ENCODE peak calls at places on chromosome X, in nine cellular contexts. One of them, this sample, is unnamed.

GRCh38 chrX:110045988-110046387 is 43.1 kb downstream of the TMEM164 start:
- DNase-seq in stimulated activated effector memory CD8-positive, alpha-beta T cell treated with anti-CD3 and anti-CD28 coated beads, Interleukin-12 subunit alpha, Interleukin-12 subunit beta, amount 100 ng/mL, for 72 hours: no peak
- DNase-seq in stimulated activated CD4-positive, alpha-beta T cell treated with anti-CD3 and anti-CD28 coated beads, Interleukin-4, amount 100 ng/mL, for 48 hours: no peak
- DNase-seq in cerebellum: peak
- DNase-seq in coronary artery: no peak
- DNase-seq in tibial nerve: no peak
- DNase-seq in EL: no peak
- DNase-seq in NCI-H1105 treated with DMSO at 0.1 percent for 48 hours: no peak
- DNase-seq in stimulated activated CD8-positive, alpha-beta memory T cell treated with anti-CD3 and anti-CD28 coated beads, Interleukin-15, amount 100 ng/mL, for 1 hour: no peak
- DNase-seq in this sample: no peak

GRCh38 chrX:109914114-109914849 is 88.6 kb upstream of the TMEM164 start:
- DNase-seq in stimulated activated CD4-positive, alpha-beta T cell treated with anti-CD3 and anti-CD28 coated beads, Interleukin-4, amount 100 ng/mL, for 48 hours: no peak
- DNase-seq in stimulated activated effector memory CD8-positive, alpha-beta T cell treated with anti-CD3 and anti-CD28 coated beads, Interleukin-12 subunit alpha, Interleukin-12 subunit beta, amount 100 ng/mL, for 72 hours: no peak
- DNase-seq in NCI-H1105 treated with DMSO at 0.1 percent for 48 hours: no peak
- DNase-seq in cerebellum: no peak
- DNase-seq in stimulated activated CD8-positive, alpha-beta memory T cell treated with anti-CD3 and anti-CD28 coated beads, Interleukin-15, amount 100 ng/mL, for 1 hour: no peak
- DNase-seq in tibial nerve: no peak
- DNase-seq in coronary artery: no peak
- DNase-seq in EL: no peak
- DNase-seq in this sample: no peak

GRCh38 chrX:40100537-40101429 is 3.0 kb upstream of the BCOR start:
- DNase-seq in tibial nerve: no peak
- DNase-seq in EL: no peak
- DNase-seq in NCI-H1105 treated with DMSO at 0.1 percent for 48 hours: no peak
- DNase-seq in coronary artery: no peak
- DNase-seq in stimulated activated effector memory CD8-positive, alpha-beta T cell treated with anti-CD3 and anti-CD28 coated beads, Interleukin-12 subunit alpha, Interleukin-12 subunit beta, amount 100 ng/mL, for 72 hours: no peak
- DNase-seq in stimulated activated CD4-positive, alpha-beta T cell treated with anti-CD3 and anti-CD28 coated beads, Interleukin-4, amount 100 ng/mL, for 48 hours: no peak
- DNase-seq in stimulated activated CD8-positive, alpha-beta memory T cell treated with anti-CD3 and anti-CD28 coated beads, Interleukin-15, amount 100 ng/mL, for 1 hour: no peak
- DNase-seq in cerebellum: no peak
- DNase-seq in this sample: no peak

GRCh38 chrX:100643212-100643611 is 787 bp upstream of the SRPX2 start:
- DNase-seq in NCI-H1105 treated with DMSO at 0.1 percent for 48 hours: no peak
- DNase-seq in coronary artery: no peak
- DNase-seq in stimulated activated effector memory CD8-positive, alpha-beta T cell treated with anti-CD3 and anti-CD28 coated beads, Interleukin-12 subunit alpha, Interleukin-12 subunit beta, amount 100 ng/mL, for 72 hours: no peak
- DNase-seq in EL: no peak
- DNase-seq in tibial nerve: no peak
- DNase-seq in stimulated activated CD4-positive, alpha-beta T cell treated with anti-CD3 and anti-CD28 coated beads, Interleukin-4, amount 100 ng/mL, for 48 hours: no peak
- DNase-seq in cerebellum: no peak
- DNase-seq in stimulated activated CD8-positive, alpha-beta memory T cell treated with anti-CD3 and anti-CD28 coated beads, Interleukin-15, amount 100 ng/mL, for 1 hour: no peak
- DNase-seq in this sample: no peak

GRCh38 chrX:9958183-9958582 is 9.0 kb upstream of the CLDN34 start:
- DNase-seq in cerebellum: no peak
- DNase-seq in EL: no peak
- DNase-seq in stimulated activated CD8-positive, alpha-beta memory T cell treated with anti-CD3 and anti-CD28 coated beads, Interleukin-15, amount 100 ng/mL, for 1 hour: no peak
- DNase-seq in tibial nerve: no peak
- DNase-seq in stimulated activated CD4-positive, alpha-beta T cell treated with anti-CD3 and anti-CD28 coated beads, Interleukin-4, amount 100 ng/mL, for 48 hours: no peak
- DNase-seq in NCI-H1105 treated with DMSO at 0.1 percent for 48 hours: no peak
- DNase-seq in stimulated activated effector memory CD8-positive, alpha-beta T cell treated with anti-CD3 and anti-CD28 coated beads, Interleukin-12 subunit alpha, Interleukin-12 subunit beta, amount 100 ng/mL, for 72 hours: no peak
- DNase-seq in coronary artery: no peak
- DNase-seq in this sample: no peak

GRCh38 chrX:41332408-41332987 is 1.5 kb upstream of the DDX3X start:
- DNase-seq in EL: peak
- DNase-seq in stimulated activated effector memory CD8-positive, alpha-beta T cell treated with anti-CD3 and anti-CD28 coated beads, Interleukin-12 subunit alpha, Interleukin-12 subunit beta, amount 100 ng/mL, for 72 hours: no peak
- DNase-seq in stimulated activated CD8-positive, alpha-beta memory T cell treated with anti-CD3 and anti-CD28 coated beads, Interleukin-15, amount 100 ng/mL, for 1 hour: no peak
- DNase-seq in stimulated activated CD4-positive, alpha-beta T cell treated with anti-CD3 and anti-CD28 coated beads, Interleukin-4, amount 100 ng/mL, for 48 hours: no peak
- DNase-seq in coronary artery: peak
- DNase-seq in NCI-H1105 treated with DMSO at 0.1 percent for 48 hours: peak
- DNase-seq in tibial nerve: no peak
- DNase-seq in cerebellum: peak
- DNase-seq in this sample: no peak

GRCh38 chrX:150360331-150360730 is 2.8 kb upstream of the MAMLD1 start:
- DNase-seq in stimulated activated CD4-positive, alpha-beta T cell treated with anti-CD3 and anti-CD28 coated beads, Interleukin-4, amount 100 ng/mL, for 48 hours: no peak
- DNase-seq in cerebellum: no peak
- DNase-seq in coronary artery: peak
- DNase-seq in stimulated activated CD8-positive, alpha-beta memory T cell treated with anti-CD3 and anti-CD28 coated beads, Interleukin-15, amount 100 ng/mL, for 1 hour: no peak
- DNase-seq in EL: no peak
- DNase-seq in tibial nerve: no peak
- DNase-seq in NCI-H1105 treated with DMSO at 0.1 percent for 48 hours: no peak
- DNase-seq in stimulated activated effector memory CD8-positive, alpha-beta T cell treated with anti-CD3 and anti-CD28 coated beads, Interleukin-12 subunit alpha, Interleukin-12 subunit beta, amount 100 ng/mL, for 72 hours: no peak
- DNase-seq in this sample: peak

GRCh38 chrX:34918091-34918736 is 24.4 kb upstream of the FAM47B start:
- DNase-seq in cerebellum: no peak
- DNase-seq in tibial nerve: peak
- DNase-seq in stimulated activated CD8-positive, alpha-beta memory T cell treated with anti-CD3 and anti-CD28 coated beads, Interleukin-15, amount 100 ng/mL, for 1 hour: no peak
- DNase-seq in stimulated activated CD4-positive, alpha-beta T cell treated with anti-CD3 and anti-CD28 coated beads, Interleukin-4, amount 100 ng/mL, for 48 hours: no peak
- DNase-seq in NCI-H1105 treated with DMSO at 0.1 percent for 48 hours: no peak
- DNase-seq in EL: peak
- DNase-seq in stimulated activated effector memory CD8-positive, alpha-beta T cell treated with anti-CD3 and anti-CD28 coated beads, Interleukin-12 subunit alpha, Interleukin-12 subunit beta, amount 100 ng/mL, for 72 hours: no peak
- DNase-seq in coronary artery: no peak
- DNase-seq in this sample: no peak

GRCh38 chrX:16870861-16871584 is 861 bp upstream of the RBBP7 start:
- DNase-seq in stimulated activated effector memory CD8-positive, alpha-beta T cell treated with anti-CD3 and anti-CD28 coated beads, Interleukin-12 subunit alpha, Interleukin-12 subunit beta, amount 100 ng/mL, for 72 hours: no peak
- DNase-seq in stimulated activated CD4-positive, alpha-beta T cell treated with anti-CD3 and anti-CD28 coated beads, Interleukin-4, amount 100 ng/mL, for 48 hours: no peak
- DNase-seq in coronary artery: peak
- DNase-seq in NCI-H1105 treated with DMSO at 0.1 percent for 48 hours: peak
- DNase-seq in cerebellum: no peak
- DNase-seq in stimulated activated CD8-positive, alpha-beta memory T cell treated with anti-CD3 and anti-CD28 coated beads, Interleukin-15, amount 100 ng/mL, for 1 hour: no peak
- DNase-seq in tibial nerve: peak
- DNase-seq in EL: peak
- DNase-seq in this sample: no peak

GRCh38 chrX:71941771-71942170 is 31.1 kb downstream of the NHSL2 start:
- DNase-seq in cerebellum: no peak
- DNase-seq in stimulated activated CD4-positive, alpha-beta T cell treated with anti-CD3 and anti-CD28 coated beads, Interleukin-4, amount 100 ng/mL, for 48 hours: no peak
- DNase-seq in tibial nerve: no peak
- DNase-seq in NCI-H1105 treated with DMSO at 0.1 percent for 48 hours: no peak
- DNase-seq in coronary artery: no peak
- DNase-seq in stimulated activated CD8-positive, alpha-beta memory T cell treated with anti-CD3 and anti-CD28 coated beads, Interleukin-15, amount 100 ng/mL, for 1 hour: no peak
- DNase-seq in stimulated activated effector memory CD8-positive, alpha-beta T cell treated with anti-CD3 and anti-CD28 coated beads, Interleukin-12 subunit alpha, Interleukin-12 subunit beta, amount 100 ng/mL, for 72 hours: no peak
- DNase-seq in EL: peak
- DNase-seq in this sample: no peak

GRCh38 chrX:148567229-148567628 is 66.8 kb downstream of the AFF2 start:
- DNase-seq in tibial nerve: no peak
- DNase-seq in stimulated activated effector memory CD8-positive, alpha-beta T cell treated with anti-CD3 and anti-CD28 coated beads, Interleukin-12 subunit alpha, Interleukin-12 subunit beta, amount 100 ng/mL, for 72 hours: no peak
- DNase-seq in stimulated activated CD8-positive, alpha-beta memory T cell treated with anti-CD3 and anti-CD28 coated beads, Interleukin-15, amount 100 ng/mL, for 1 hour: no peak
- DNase-seq in stimulated activated CD4-positive, alpha-beta T cell treated with anti-CD3 and anti-CD28 coated beads, Interleukin-4, amount 100 ng/mL, for 48 hours: no peak
- DNase-seq in cerebellum: no peak
- DNase-seq in coronary artery: no peak
- DNase-seq in EL: no peak
- DNase-seq in NCI-H1105 treated with DMSO at 0.1 percent for 48 hours: no peak
- DNase-seq in this sample: peak

GRCh38 chrX:68719904-68720614 is 72.6 kb downstream of the STARD8 start:
- DNase-seq in EL: no peak
- DNase-seq in stimulated activated CD8-positive, alpha-beta memory T cell treated with anti-CD3 and anti-CD28 coated beads, Interleukin-15, amount 100 ng/mL, for 1 hour: no peak
- DNase-seq in coronary artery: no peak
- DNase-seq in tibial nerve: no peak
- DNase-seq in cerebellum: no peak
- DNase-seq in NCI-H1105 treated with DMSO at 0.1 percent for 48 hours: no peak
- DNase-seq in stimulated activated CD4-positive, alpha-beta T cell treated with anti-CD3 and anti-CD28 coated beads, Interleukin-4, amount 100 ng/mL, for 48 hours: no peak
- DNase-seq in stimulated activated effector memory CD8-positive, alpha-beta T cell treated with anti-CD3 and anti-CD28 coated beads, Interleukin-12 subunit alpha, Interleukin-12 subunit beta, amount 100 ng/mL, for 72 hours: no peak
- DNase-seq in this sample: no peak

GRCh38 chrX:8913665-8914409 is 112.7 kb upstream of the FAM9A start:
- DNase-seq in stimulated activated CD8-positive, alpha-beta memory T cell treated with anti-CD3 and anti-CD28 coated beads, Interleukin-15, amount 100 ng/mL, for 1 hour: no peak
- DNase-seq in stimulated activated effector memory CD8-positive, alpha-beta T cell treated with anti-CD3 and anti-CD28 coated beads, Interleukin-12 subunit alpha, Interleukin-12 subunit beta, amount 100 ng/mL, for 72 hours: no peak
- DNase-seq in EL: peak
- DNase-seq in coronary artery: no peak
- DNase-seq in cerebellum: peak
- DNase-seq in stimulated activated CD4-positive, alpha-beta T cell treated with anti-CD3 and anti-CD28 coated beads, Interleukin-4, amount 100 ng/mL, for 48 hours: no peak
- DNase-seq in NCI-H1105 treated with DMSO at 0.1 percent for 48 hours: no peak
- DNase-seq in tibial nerve: peak
- DNase-seq in this sample: no peak

GRCh38 chrX:17007134-17007768 is 60.8 kb downstream of the REPS2 start:
- DNase-seq in NCI-H1105 treated with DMSO at 0.1 percent for 48 hours: no peak
- DNase-seq in EL: no peak
- DNase-seq in stimulated activated CD8-positive, alpha-beta memory T cell treated with anti-CD3 and anti-CD28 coated beads, Interleukin-15, amount 100 ng/mL, for 1 hour: no peak
- DNase-seq in tibial nerve: no peak
- DNase-seq in stimulated activated effector memory CD8-positive, alpha-beta T cell treated with anti-CD3 and anti-CD28 coated beads, Interleukin-12 subunit alpha, Interleukin-12 subunit beta, amount 100 ng/mL, for 72 hours: no peak
- DNase-seq in coronary artery: no peak
- DNase-seq in cerebellum: no peak
- DNase-seq in stimulated activated CD4-positive, alpha-beta T cell treated with anti-CD3 and anti-CD28 coated beads, Interleukin-4, amount 100 ng/mL, for 48 hours: no peak
- DNase-seq in this sample: no peak

GRCh38 chrX:276588-277171 is 4.5 kb upstream of the PLCXD1 start:
- DNase-seq in coronary artery: no peak
- DNase-seq in tibial nerve: no peak
- DNase-seq in NCI-H1105 treated with DMSO at 0.1 percent for 48 hours: no peak
- DNase-seq in stimulated activated CD8-positive, alpha-beta memory T cell treated with anti-CD3 and anti-CD28 coated beads, Interleukin-15, amount 100 ng/mL, for 1 hour: no peak
- DNase-seq in cerebellum: no peak
- DNase-seq in EL: peak
- DNase-seq in stimulated activated CD4-positive, alpha-beta T cell treated with anti-CD3 and anti-CD28 coated beads, Interleukin-4, amount 100 ng/mL, for 48 hours: no peak
- DNase-seq in stimulated activated effector memory CD8-positive, alpha-beta T cell treated with anti-CD3 and anti-CD28 coated beads, Interleukin-12 subunit alpha, Interleukin-12 subunit beta, amount 100 ng/mL, for 72 hours: no peak
- DNase-seq in this sample: no peak

GRCh38 chrX:97705936-97706335 is 822.2 kb downstream of the RPA4 start:
- DNase-seq in cerebellum: no peak
- DNase-seq in stimulated activated CD4-positive, alpha-beta T cell treated with anti-CD3 and anti-CD28 coated beads, Interleukin-4, amount 100 ng/mL, for 48 hours: no peak
- DNase-seq in EL: peak
- DNase-seq in stimulated activated CD8-positive, alpha-beta memory T cell treated with anti-CD3 and anti-CD28 coated beads, Interleukin-15, amount 100 ng/mL, for 1 hour: no peak
- DNase-seq in tibial nerve: no peak
- DNase-seq in coronary artery: no peak
- DNase-seq in stimulated activated effector memory CD8-positive, alpha-beta T cell treated with anti-CD3 and anti-CD28 coated beads, Interleukin-12 subunit alpha, Interleukin-12 subunit beta, amount 100 ng/mL, for 72 hours: no peak
- DNase-seq in NCI-H1105 treated with DMSO at 0.1 percent for 48 hours: no peak
- DNase-seq in this sample: no peak

GRCh38 chrX:31036895-31037294 is 34.9 kb downstream of the FTHL17 start:
- DNase-seq in tibial nerve: peak
- DNase-seq in coronary artery: no peak
- DNase-seq in stimulated activated effector memory CD8-positive, alpha-beta T cell treated with anti-CD3 and anti-CD28 coated beads, Interleukin-12 subunit alpha, Interleukin-12 subunit beta, amount 100 ng/mL, for 72 hours: no peak
- DNase-seq in stimulated activated CD4-positive, alpha-beta T cell treated with anti-CD3 and anti-CD28 coated beads, Interleukin-4, amount 100 ng/mL, for 48 hours: peak
- DNase-seq in stimulated activated CD8-positive, alpha-beta memory T cell treated with anti-CD3 and anti-CD28 coated beads, Interleukin-15, amount 100 ng/mL, for 1 hour: no peak
- DNase-seq in NCI-H1105 treated with DMSO at 0.1 percent for 48 hours: no peak
- DNase-seq in cerebellum: peak
- DNase-seq in EL: peak
- DNase-seq in this sample: no peak

GRCh38 chrX:118718737-118719136 is 8.7 kb upstream of the IL13RA1 start:
- DNase-seq in stimulated activated CD8-positive, alpha-beta memory T cell treated with anti-CD3 and anti-CD28 coated beads, Interleukin-15, amount 100 ng/mL, for 1 hour: no peak
- DNase-seq in tibial nerve: no peak
- DNase-seq in cerebellum: no peak
- DNase-seq in stimulated activated CD4-positive, alpha-beta T cell treated with anti-CD3 and anti-CD28 coated beads, Interleukin-4, amount 100 ng/mL, for 48 hours: no peak
- DNase-seq in stimulated activated effector memory CD8-positive, alpha-beta T cell treated with anti-CD3 and anti-CD28 coated beads, Interleukin-12 subunit alpha, Interleukin-12 subunit beta, amount 100 ng/mL, for 72 hours: no peak
- DNase-seq in coronary artery: no peak
- DNase-seq in EL: no peak
- DNase-seq in NCI-H1105 treated with DMSO at 0.1 percent for 48 hours: no peak
- DNase-seq in this sample: no peak

GRCh38 chrX:77740376-77740905 is 45.6 kb downstream of the ATRX start:
- DNase-seq in tibial nerve: no peak
- DNase-seq in cerebellum: no peak
- DNase-seq in stimulated activated CD4-positive, alpha-beta T cell treated with anti-CD3 and anti-CD28 coated beads, Interleukin-4, amount 100 ng/mL, for 48 hours: no peak
- DNase-seq in NCI-H1105 treated with DMSO at 0.1 percent for 48 hours: no peak
- DNase-seq in EL: no peak
- DNase-seq in stimulated activated effector memory CD8-positive, alpha-beta T cell treated with anti-CD3 and anti-CD28 coated beads, Interleukin-12 subunit alpha, Interleukin-12 subunit beta, amount 100 ng/mL, for 72 hours: no peak
- DNase-seq in coronary artery: no peak
- DNase-seq in stimulated activated CD8-positive, alpha-beta memory T cell treated with anti-CD3 and anti-CD28 coated beads, Interleukin-15, amount 100 ng/mL, for 1 hour: no peak
- DNase-seq in this sample: no peak

GRCh38 chrX:126165721-126166401 is at the start of gene DCAF12L2:
- DNase-seq in cerebellum: peak
- DNase-seq in stimulated activated effector memory CD8-positive, alpha-beta T cell treated with anti-CD3 and anti-CD28 coated beads, Interleukin-12 subunit alpha, Interleukin-12 subunit beta, amount 100 ng/mL, for 72 hours: no peak
- DNase-seq in tibial nerve: no peak
- DNase-seq in NCI-H1105 treated with DMSO at 0.1 percent for 48 hours: peak
- DNase-seq in coronary artery: no peak
- DNase-seq in stimulated activated CD8-positive, alpha-beta memory T cell treated with anti-CD3 and anti-CD28 coated beads, Interleukin-15, amount 100 ng/mL, for 1 hour: no peak
- DNase-seq in EL: no peak
- DNase-seq in stimulated activated CD4-positive, alpha-beta T cell treated with anti-CD3 and anti-CD28 coated beads, Interleukin-4, amount 100 ng/mL, for 48 hours: no peak
- DNase-seq in this sample: no peak